ENCODE peak calls at places on chromosomes 11 and 22, in five cellular contexts. P is right lobe of liver; I is left ventricle myocardium inferior; T is stomach; E is CD8-positive, alpha-beta memory T cell. J is an unnamed sample.

GRCh38 chr11:73931039-73931645 is 19.7 kb upstream of the DNAJB13 start:
- DNase-seq in P (no peak), I (no peak), E (no peak), T (peak; percentile 37), J (no peak)

GRCh38 chr22:46150615-46151423 is 493 bp downstream of the PPARA start:
- DNase-seq in E (peak; percentile 75), I (no peak), P (peak; percentile 54), T (peak; percentile 41), J (no peak)

GRCh38 chr11:128420277-128420676 is 167.1 kb downstream of the ETS1 start:
- DNase-seq in I (no peak), T (no peak), E (no peak), P (no peak), J (peak; percentile 27)

GRCh38 chr11:83600656-83601055 is 314.5 kb upstream of the CCDC90B start:
- DNase-seq in E (no peak), I (no peak), T (no peak), P (no peak), J (no peak)

GRCh38 chr11:59417023-59417422 is 9.2 kb downstream of the OR5A2 start:
- DNase-seq in E (no peak), I (no peak), T (no peak), P (no peak), J (no peak)

GRCh38 chr11:117295438-117296137 is 4.4 kb downstream of the BACE1-AS start:
- DNase-seq in E (no peak), I (no peak), T (no peak), P (no peak), J (no peak)

GRCh38 chr11:86676533-86677154 is 4.2 kb upstream of the ME3 start:
- DNase-seq in P (no peak), T (no peak), I (no peak), E (no peak), J (no peak)

GRCh38 chr11:94525933-94526332 is 13.7 kb downstream of the C11orf97 start:
- DNase-seq in T (peak; percentile 88), P (peak; percentile 72), I (peak; percentile 66), E (no peak), J (peak; percentile 75)

GRCh38 chr11:86374586-86374985 is at the start of gene CCDC81:
- DNase-seq in E (no peak), P (peak; percentile 24), I (no peak), T (no peak), J (no peak)

GRCh38 chr22:42132457-42132856 is 1.8 kb upstream of the CYP2D6 start:
- DNase-seq in I (no peak), T (no peak), P (no peak), E (no peak), J (no peak)

GRCh38 chr11:44886765-44887164 is 63.9 kb downstream of the TP53I11 start:
- DNase-seq in I (no peak), P (no peak), T (no peak), E (no peak), J (no peak)

GRCh38 chr11:15412054-15412453 is 297.3 kb downstream of the INSC start:
- DNase-seq in T (no peak), P (no peak), E (no peak), I (no peak), J (no peak)

GRCh38 chr22:26302726-26303125 is 126.3 kb upstream of the ASPHD2 start:
- DNase-seq in E (no peak), T (no peak), I (no peak), P (no peak), J (no peak)

GRCh38 chr11:130514851-130515250 is 66.4 kb downstream of the ADAMTS15 start:
- DNase-seq in E (no peak), I (no peak), T (no peak), P (no peak), J (no peak)

GRCh38 chr11:69280451-69280850 is 13.5 kb upstream of the MYEOV start:
- DNase-seq in E (no peak), P (no peak), T (no peak), I (no peak), J (no peak)

GRCh38 chr11:129457321-129457720 is 81.7 kb downstream of the BARX2 start:
- DNase-seq in I (no peak), T (no peak), P (no peak), E (no peak), J (no peak)

GRCh38 chr11:123159146-123159857 is 35.7 kb downstream of the CLMP start:
- DNase-seq in T (no peak), I (no peak), P (no peak), E (no peak), J (no peak)

GRCh38 chr11:114215428-114215827 is 80.8 kb upstream of the NNMT start:
- DNase-seq in P (no peak), I (no peak), E (no peak), T (no peak), J (no peak)

GRCh38 chr11:78379039-78379670 is 38.5 kb downstream of the GAB2 start:
- DNase-seq in I (no peak), P (no peak), T (no peak), E (no peak), J (no peak)

GRCh38 chr11:12841946-12842630 is 167.0 kb upstream of the RASSF10 start:
- DNase-seq in P (no peak), E (no peak), I (no peak), T (no peak), J (peak; percentile 46)

GRCh38 chr11:120061761-120062560 is 76.0 kb downstream of the TRIM29 start:
- DNase-seq in T (no peak), P (no peak), I (no peak), E (peak; percentile 8), J (no peak)

DNA sequence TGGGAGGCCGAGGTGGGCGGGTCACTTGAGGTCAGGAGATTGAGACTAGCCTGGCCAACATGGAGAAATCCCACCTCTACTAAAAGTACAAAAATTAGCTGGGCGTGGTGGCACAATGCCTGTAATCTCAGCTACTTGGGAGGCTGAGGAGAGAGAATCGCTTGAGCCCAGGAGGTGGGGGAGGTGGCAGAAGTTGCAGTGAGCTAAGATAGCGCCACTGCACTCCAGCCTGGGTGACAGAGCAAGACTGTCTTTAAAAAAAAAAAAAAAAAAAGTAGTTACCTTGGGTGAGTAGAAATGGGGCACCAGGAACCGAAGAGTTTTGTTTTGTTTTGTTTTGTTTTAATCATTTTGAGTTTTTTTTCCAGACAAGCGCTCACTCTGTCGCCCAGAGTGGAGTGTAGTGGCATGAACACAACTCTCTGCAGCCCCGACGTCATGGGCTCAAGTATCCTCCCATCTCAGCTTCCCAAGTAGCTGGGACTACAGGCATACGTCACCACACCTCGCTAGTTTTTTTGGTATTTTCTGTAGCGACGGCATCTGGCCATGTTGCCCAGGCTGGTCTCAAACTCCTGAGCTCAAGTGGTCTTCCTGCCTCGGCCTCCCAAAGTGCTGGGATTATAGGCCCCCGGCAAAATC is 15.8 kb downstream of the THAP12 start:
- DNase-seq in E (no peak), I (no peak), T (no peak), P (no peak), J (no peak)
- H3K36me3 ChIP-seq in E (peaks cover 5% of the 10 kb centered on the region), I (peaks cover 4% of the 10 kb centered on the region), T (peaks cover 6% of the 10 kb centered on the region), P (no peaks in the 10 kb centered on the region), J (no peaks in the 10 kb centered on the region)

DNA sequence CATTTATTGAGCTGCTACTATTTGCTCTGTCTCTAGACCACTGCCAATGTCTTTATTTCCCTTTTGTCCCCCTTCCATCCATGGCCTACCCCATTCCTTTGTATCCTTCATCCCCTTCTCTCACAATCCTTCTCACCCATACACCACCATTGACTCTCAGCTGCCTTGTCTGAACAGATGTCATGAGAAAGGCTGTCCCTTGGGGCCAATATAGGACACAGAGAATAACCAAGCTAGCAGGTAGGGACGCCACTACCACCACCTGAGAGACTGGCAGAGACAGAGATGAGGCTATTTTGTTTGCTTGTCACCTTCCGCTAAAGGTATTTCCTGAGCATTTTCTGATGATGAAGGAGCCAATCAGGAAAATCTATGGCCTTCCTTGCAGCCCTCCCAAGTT is 138.9 kb downstream of the CD44 start:
- DNase-seq in P (no peak), E (no peak), T (no peak), I (no peak), J (no peak)
- H3K27ac ChIP-seq in P (no peak overlapping the region), E (no peak overlapping the region), T (no peak overlapping the region), I (no peak overlapping the region), J (no peak overlapping the region)

DNA sequence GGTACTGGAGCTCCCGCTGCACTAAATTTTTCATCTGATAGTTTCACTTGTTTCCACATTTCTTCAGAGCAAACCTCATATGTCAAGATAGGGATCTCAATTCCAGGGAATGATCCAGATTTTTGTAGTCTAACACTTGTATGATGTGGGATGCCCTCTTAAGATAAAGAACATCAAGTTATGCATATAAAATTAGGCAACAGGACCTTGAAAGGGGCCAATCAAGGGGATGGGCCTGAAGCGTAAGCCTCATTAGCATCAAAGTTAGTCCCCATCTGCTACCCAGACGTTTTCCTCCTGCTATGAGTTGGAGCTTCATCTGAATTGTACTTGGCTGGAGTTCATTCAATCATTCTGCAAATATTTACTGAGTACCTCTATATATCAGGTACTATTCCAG is 17.5 kb downstream of the PDGFD start:
- DNase-seq in T (no peak), I (no peak), E (no peak), P (no peak), J (no peak)
- H3K36me3 ChIP-seq in T (no peaks in the 10 kb centered on the region), I (no peaks in the 10 kb centered on the region), E (no peaks in the 10 kb centered on the region), P (no peaks in the 10 kb centered on the region), J (no peaks in the 10 kb centered on the region)

GRCh38 chr11:8768625-8769333 is 86.2 kb downstream of the RPL27A start:
- DNase-seq in T (peak; percentile 55), E (no peak), I (peak; percentile 62), P (no peak), J (no peak)

GRCh38 chr11:8767466-8768142 is 85.0 kb downstream of the RPL27A start:
- DNase-seq in I (no peak), P (no peak), E (no peak), T (peak; percentile 23), J (no peak)

GRCh38 chr11:8766043-8766992 is 83.7 kb downstream of the RPL27A start:
- DNase-seq in T (peak; percentile 24), P (no peak), I (no peak), E (no peak), J (no peak)

GRCh38 chr11:8765294-8765693 is 82.7 kb downstream of the RPL27A start:
- DNase-seq in E (no peak), T (no peak), P (no peak), I (no peak), J (no peak)

DNA sequence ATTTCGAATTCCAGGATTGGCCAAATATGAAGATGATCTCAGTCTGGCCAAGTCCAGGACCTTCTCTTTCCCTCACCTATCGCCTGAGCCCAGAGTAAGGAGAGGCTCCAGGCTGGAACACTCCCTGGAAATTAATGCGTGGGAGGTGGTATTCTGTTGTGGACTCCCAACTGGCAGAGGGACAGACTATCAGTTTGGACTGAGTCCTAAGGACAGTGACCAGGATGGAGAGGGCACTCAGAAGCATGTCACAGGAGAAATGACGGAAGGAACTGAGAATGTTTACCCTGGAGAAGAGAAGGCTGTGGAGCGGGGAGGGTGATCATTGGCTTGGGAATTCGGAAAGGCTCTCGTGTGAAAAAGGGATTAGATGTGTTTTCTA is 84.4 kb downstream of the RPL27A start:
- DNase-seq in I (no peak), E (no peak), T (no peak), P (no peak), J (no peak)
- H3K27ac ChIP-seq in I (peak overlapping the region; percentile 87), E (no peak overlapping the region), T (peak overlapping the region; percentile 86), P (no peak overlapping the region), J (peak overlapping the region; percentile 80)